ENCODE peak calls at places on chromosomes 5 and 9, in six cellular contexts. C is neural progenitor cell, V is left lung, M is heart right ventricle, L is A549, I is hepatocyte. O is an unnamed sample.

GRCh38 chr5:83387041-83387440 is 84.5 kb upstream of the VCAN start:
- DNase-seq in M (no peak), C (no peak), I (peak; percentile 16), L (no peak), V (no peak), O (no peak)

GRCh38 chr5:79493596-79494343 is 20.2 kb downstream of the HOMER1 start:
- DNase-seq in M (no peak), C (no peak), I (no peak), L (no peak), V (no peak), O (no peak)

GRCh38 chr5:31347558-31347905 is 154.0 kb downstream of the CDH6 start:
- DNase-seq in L (no peak), I (no peak), C (no peak), M (no peak), V (no peak), O (no peak)

GRCh38 chr5:124372457-124372856 is 374.0 kb downstream of the ZNF608 start:
- DNase-seq in I (no peak), M (no peak), L (no peak), C (peak; percentile 8), V (no peak), O (no peak)

GRCh38 chr9:118059520-118060278 is 355.5 kb downstream of the TLR4 start:
- DNase-seq in M (peak; percentile 20), V (no peak), L (no peak), I (peak; percentile 72), C (peak; percentile 80), O (peak; percentile 3)

GRCh38 chr9:120571443-120572257 is 8.3 kb downstream of the CDK5RAP2 start:
- DNase-seq in I (peak; percentile 64), M (peak; percentile 53), C (no peak), L (no peak), V (no peak), O (no peak)

GRCh38 chr9:89928106-89928505 is 323.3 kb downstream of the GADD45G start:
- DNase-seq in I (no peak), V (no peak), C (no peak), M (no peak), L (no peak), O (no peak)

GRCh38 chr5:40842351-40842750 is 1.2 kb downstream of the CARD6 start:
- DNase-seq in C (no peak), V (no peak), L (peak; percentile 31), I (no peak), M (no peak), O (peak; percentile 10)

GRCh38 chr5:75678155-75678554 is 39.1 kb downstream of the POC5 start:
- DNase-seq in I (no peak), M (no peak), C (no peak), L (no peak), V (no peak), O (no peak)

GRCh38 chr5:98880151-98880550 is 48.7 kb downstream of the CHD1 start:
- DNase-seq in I (peak; percentile 5), M (no peak), V (no peak), C (no peak), L (no peak), O (no peak)

DNA sequence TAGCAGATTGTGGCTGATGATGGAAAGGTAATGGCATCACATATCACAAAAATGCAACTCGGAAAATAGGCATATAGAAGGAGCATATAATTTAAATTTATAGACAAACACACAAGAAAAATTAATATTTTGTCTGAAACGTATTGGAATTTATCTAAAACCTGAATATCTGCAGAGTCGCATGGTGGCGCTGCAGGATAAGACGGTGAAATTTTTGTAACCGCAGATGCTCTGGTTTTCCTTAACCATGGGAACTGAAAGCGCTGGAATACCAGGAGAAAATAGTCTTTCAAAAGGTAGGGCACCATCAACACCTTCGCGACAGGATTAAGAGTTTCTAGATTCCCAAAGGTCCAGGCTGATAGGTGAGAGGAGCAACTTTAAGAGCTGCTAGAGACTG is 11.0 kb downstream of the PCDHB14 start:
- DNase-seq in L (no peak), I (no peak), C (no peak), V (no peak), M (no peak), O (no peak)
- H3K9me3 ChIP-seq in L (peaks cover 25% of the 10 kb centered on the region), I (peaks cover 26% of the 10 kb centered on the region), C (peaks cover 16% of the 10 kb centered on the region), V (peaks cover 4% of the 10 kb centered on the region), M (peaks cover 15% of the 10 kb centered on the region), O (no peaks in the 10 kb centered on the region)

GRCh38 chr5:179270581-179271300 is 74.5 kb downstream of the ADAMTS2 start:
- DNase-seq in V (peak; percentile 35), L (no peak), M (no peak), I (no peak), C (no peak), O (no peak)
- H3K4me1 ChIP-seq in V (peaks cover 4% of the 10 kb centered on the region), L (no peaks in the 10 kb centered on the region), M (peaks cover 67% of the 10 kb centered on the region), I (peaks cover 50% of the 10 kb centered on the region), C (peaks cover 7% of the 10 kb centered on the region), O (no peaks in the 10 kb centered on the region)

GRCh38 chr9:35698231-35698630 is 8.5 kb upstream of the TPM2 start:
- DNase-seq in L (no peak), M (no peak), V (peak; percentile 19), I (no peak), C (no peak), O (no peak)

GRCh38 chr9:35700031-35700430 is 10.3 kb upstream of the TPM2 start:
- DNase-seq in L (no peak), C (no peak), I (no peak), V (no peak), M (no peak), O (no peak)

GRCh38 chr9:35696520-35697215 is 6.9 kb upstream of the TPM2 start:
- DNase-seq in L (peak; percentile 80), M (peak; percentile 47), I (peak; percentile 74), C (peak; percentile 70), V (no peak), O (peak; percentile 62)

GRCh38 chr9:35695801-35696420 is 6.2 kb upstream of the TPM2 start:
- DNase-seq in V (no peak), C (no peak), M (no peak), L (no peak), I (peak; percentile 51), O (peak; percentile 82)

DNA sequence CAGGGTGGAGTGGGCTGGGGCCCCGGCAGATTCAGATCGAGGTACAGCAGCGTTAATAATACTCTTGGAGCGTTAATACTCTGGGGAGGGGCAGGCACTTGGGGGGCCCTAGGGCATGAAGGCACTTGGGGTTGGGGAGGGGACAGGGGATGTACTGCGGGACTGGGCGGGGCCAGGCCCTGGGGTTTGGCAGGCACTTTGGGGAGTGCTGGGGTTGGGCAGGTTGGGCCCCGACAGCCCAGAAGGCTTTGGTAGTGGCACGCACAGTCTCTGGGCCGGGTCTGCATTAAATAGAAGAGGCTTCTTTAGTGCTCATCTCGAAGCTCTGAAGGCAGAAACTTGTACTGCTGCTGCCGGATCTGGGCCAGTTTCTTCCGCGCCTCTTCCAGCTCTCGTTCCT is 7.8 kb upstream of the TPM2 start:
- DNase-seq in C (no peak), V (no peak), M (no peak), L (no peak), I (no peak), O (no peak)
- H3K27ac ChIP-seq in C (no peak overlapping the region), V (no peak overlapping the region), M (no peak overlapping the region), L (no peak overlapping the region), I (peak overlapping the region; percentile 86), O (no peak overlapping the region)

GRCh38 chr5:3034449-3034848 is 283.0 kb upstream of the IRX2 start:
- DNase-seq in M (no peak), V (no peak), C (no peak), I (no peak), L (no peak), O (no peak)
- H3K9me3 ChIP-seq in M (no peaks in the 10 kb centered on the region), V (no peaks in the 10 kb centered on the region), C (no peaks in the 10 kb centered on the region), I (no peaks in the 10 kb centered on the region), L (no peaks in the 10 kb centered on the region), O (no peaks in the 10 kb centered on the region)

DNA sequence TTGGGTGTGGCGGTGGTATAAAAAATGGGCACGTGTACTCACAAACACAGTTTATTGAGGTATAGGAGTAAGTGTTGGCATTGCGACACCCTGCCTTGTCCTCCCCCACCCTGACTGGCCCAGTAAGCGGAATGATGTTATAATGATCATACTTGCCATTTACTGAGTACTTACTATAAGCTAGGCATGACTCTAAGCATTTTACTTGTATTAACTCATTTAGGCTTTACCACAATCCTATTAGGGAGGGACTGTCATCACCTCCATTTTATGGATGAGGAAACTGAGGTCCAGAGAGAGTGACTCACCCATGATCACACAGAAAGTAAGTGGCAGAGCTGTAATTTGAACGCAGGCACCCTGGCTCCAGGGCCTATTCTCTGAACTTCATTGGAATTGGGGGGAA is 2.3 kb downstream of the SMIM3 start:
- DNase-seq in L (no peak), M (no peak), C (no peak), V (no peak), I (no peak), O (peak; percentile 80)
- H3K4me1 ChIP-seq in L (peaks cover 9% of the 10 kb centered on the region), M (peaks cover 76% of the 10 kb centered on the region), C (peaks cover 30% of the 10 kb centered on the region), V (peaks cover 76% of the 10 kb centered on the region), I (peaks cover 39% of the 10 kb centered on the region), O (peaks cover 29% of the 10 kb centered on the region)

GRCh38 chr9:124553738-124554137 is 46.5 kb upstream of the NR5A1 start:
- DNase-seq in C (no peak), I (no peak), M (no peak), V (no peak), L (no peak), O (no peak)
- H3K27ac ChIP-seq in C (peak overlapping the region; percentile 31), I (no peak overlapping the region), M (no peak overlapping the region), V (no peak overlapping the region), L (no peak overlapping the region), O (no peak overlapping the region)

GRCh38 chr5:45796959-45797553 is 100.9 kb upstream of the HCN1 start:
- DNase-seq in C (peak; percentile 9), I (no peak), V (no peak), L (no peak), M (no peak), O (no peak)
- H3K9me3 ChIP-seq in C (no peaks in the 10 kb centered on the region), I (no peaks in the 10 kb centered on the region), V (no peaks in the 10 kb centered on the region), L (peaks cover 3% of the 10 kb centered on the region), M (no peaks in the 10 kb centered on the region), O (peaks cover 2% of the 10 kb centered on the region)

O was measured in small intestine.